ENCODE peak calls at places on chromosomes 5 and 9, in ten cellular contexts. A is chondrocyte, D is CD14-positive monocyte, C is GM20000, X is psoas muscle, K is progenitor cell of endocrine pancreas, Y is HFF-Myc, N is epithelial cell of esophagus, G is upper lobe of left lung, F is breast epithelium. Z is an unnamed sample.

GRCh38 chr9:86614871-86615849 is 260.9 kb upstream of the TUT7 start:
- DNase-seq in A (no peak), D (no peak), C (no peak), X (no peak), K (no peak), Y (no peak), N (peak; percentile 25), G (no peak), F (peak; percentile 57), Z (peak; percentile 95)

GRCh38 chr5:35990941-35991592 is at the start of gene UGT3A1:
- DNase-seq in A (no peak), D (no peak), C (no peak), X (no peak), K (peak; percentile 17), Y (no peak), N (no peak), G (no peak), F (no peak), Z (no peak)

GRCh38 chr9:14245901-14246525 is 67.9 kb downstream of the NFIB start:
- DNase-seq in A (no peak), D (no peak), C (no peak), X (no peak), K (no peak), Y (no peak), N (no peak), G (no peak), F (no peak), Z (no peak)

GRCh38 chr9:94560237-94560636 is 5.4 kb downstream of the PCAT7 start:
- DNase-seq in A (no peak), D (no peak), C (no peak), X (no peak), K (no peak), Y (no peak), N (no peak), G (no peak), F (no peak), Z (no peak)

GRCh38 chr5:28734396-28734795 is 1696.0 kb upstream of the CDH9 start:
- DNase-seq in A (no peak), D (no peak), C (no peak), X (no peak), K (no peak), Y (no peak), N (peak; percentile 93), G (no peak), F (no peak), Z (no peak)

GRCh38 chr5:134145779-134146581 is 30.8 kb downstream of the SKP1 start:
- DNase-seq in A (peak; percentile 48), D (no peak), C (peak; percentile 60), X (peak; percentile 78), K (peak; percentile 69), Y (peak; percentile 66), N (peak; percentile 80), G (peak; percentile 75), F (peak; percentile 77), Z (no peak)

GRCh38 chr5:172144931-172145869 is 42.8 kb downstream of the STK10 start:
- DNase-seq in A (no peak), D (no peak), C (no peak), X (no peak), K (no peak), Y (no peak), N (no peak), G (no peak), F (no peak), Z (no peak)

GRCh38 chr5:159609359-159609758 is 279.1 kb upstream of the IL12B start:
- DNase-seq in A (no peak), D (no peak), C (no peak), X (no peak), K (no peak), Y (no peak), N (no peak), G (no peak), F (no peak), Z (no peak)

DNA sequence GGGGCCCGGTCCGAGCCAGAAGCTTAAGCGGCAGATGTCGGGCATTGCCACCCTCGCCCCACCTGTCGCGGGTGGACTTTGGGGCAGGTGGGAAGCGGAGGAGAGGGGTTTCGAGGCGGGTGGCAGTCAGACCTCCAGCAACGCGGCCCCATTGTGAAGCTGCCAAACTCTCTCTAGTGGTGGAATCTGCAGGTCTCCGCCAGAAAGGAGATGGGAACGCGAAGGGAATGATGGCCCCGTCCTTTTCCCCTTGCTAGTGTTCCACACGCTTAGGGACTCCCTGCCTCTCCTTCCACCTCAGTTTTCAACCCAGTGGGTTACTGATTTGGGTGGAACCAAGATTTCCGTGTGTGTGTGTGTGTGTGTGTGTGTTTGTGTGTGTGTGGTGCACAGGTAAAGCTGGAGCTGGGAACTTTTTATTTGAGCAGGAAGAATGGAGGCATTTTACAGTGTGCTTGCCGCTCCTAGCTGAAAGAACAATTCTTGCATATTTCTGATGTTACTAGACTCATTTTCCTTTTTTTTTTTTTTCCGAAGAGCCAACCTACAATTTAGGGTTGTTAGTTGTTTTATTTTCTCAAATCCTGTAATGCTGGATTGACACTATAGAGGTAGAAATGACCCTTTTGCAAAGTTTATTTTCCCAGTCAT is 1.3 kb downstream of the MACIR start:
- DNase-seq in A (no peak), D (no peak), C (no peak), X (no peak), K (no peak), Y (no peak), N (peak; percentile 45), G (peak; percentile 26), F (no peak), Z (no peak)
- TF ChIP-seq CTCF in A (no peak), D (no peak), C (no peak), X (no peak), K (no peak), Y (no peak), N (peak; percentile 9), G (no peak), F (no peak), Z (no peak)

DNA sequence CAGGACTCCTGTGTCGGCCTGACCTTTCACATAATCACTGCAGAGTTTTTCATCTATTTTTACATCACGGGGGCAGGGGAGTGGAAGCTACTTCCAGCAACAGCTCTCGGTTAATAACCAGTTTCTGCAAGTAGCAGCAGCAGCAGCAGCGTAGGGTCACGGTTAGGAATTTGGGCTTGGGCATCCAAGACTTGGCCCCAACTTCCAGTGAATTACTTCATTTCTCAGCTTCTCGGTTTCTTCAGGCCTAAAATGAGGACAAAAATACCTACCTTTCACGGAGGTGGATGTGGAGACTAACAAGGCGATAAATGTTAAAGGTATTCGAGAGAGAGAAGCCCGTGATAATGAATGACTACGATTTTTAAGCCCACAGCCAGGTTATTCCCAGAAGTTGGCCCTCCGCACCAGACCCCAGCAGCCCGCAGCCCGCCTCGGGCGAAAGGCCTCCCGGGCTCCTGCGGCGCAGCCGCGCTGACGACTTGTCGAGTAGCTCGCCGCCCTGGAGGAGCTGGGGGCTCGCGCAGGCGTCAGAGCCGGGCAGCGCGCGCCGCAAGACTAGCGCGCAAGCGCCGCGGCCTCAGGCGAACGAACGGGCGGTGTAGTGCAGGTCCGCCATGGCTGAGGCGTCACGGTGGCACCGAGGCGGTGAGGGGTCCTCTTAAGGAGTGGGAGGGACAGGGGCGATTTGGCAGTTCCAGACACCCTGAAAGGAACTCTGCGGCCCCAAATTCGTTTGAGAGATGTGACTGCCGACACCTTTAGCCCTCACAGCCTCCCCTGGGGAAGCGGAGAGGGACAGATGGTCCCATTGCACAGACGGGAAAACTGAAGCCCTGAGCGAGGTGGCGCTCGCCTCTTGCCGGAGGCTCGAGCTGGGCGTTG is at the start of gene PKD2L2:
- DNase-seq in A (no peak), D (peak; percentile 83), C (peak; percentile 82), X (peak; percentile 84), K (no peak), Y (peak; percentile 20), N (peak; percentile 91), G (peak; percentile 85), F (peak; percentile 66), Z (peak; percentile 45)
- TF ChIP-seq CTCF in A (no peak), D (no peak), C (no peak), X (peak; percentile 12), K (no peak), Y (no peak), N (no peak), G (no peak), F (no peak), Z (no peak)

GRCh38 chr5:169003721-169004481 is 297.0 kb downstream of the SLIT3 start:
- DNase-seq in A (no peak), D (no peak), C (no peak), X (no peak), K (no peak), Y (no peak), N (no peak), G (no peak), F (no peak), Z (no peak)

GRCh38 chr5:169006206-169006605 is 294.7 kb downstream of the SLIT3 start:
- DNase-seq in A (no peak), D (no peak), C (no peak), X (no peak), K (no peak), Y (no peak), N (no peak), G (no peak), F (no peak), Z (no peak)

GRCh38 chr5:169004551-169004950 is 296.4 kb downstream of the SLIT3 start:
- DNase-seq in A (no peak), D (no peak), C (no peak), X (no peak), K (no peak), Y (no peak), N (no peak), G (no peak), F (no peak), Z (no peak)

GRCh38 chr5:169009171-169009570 is 291.8 kb downstream of the SLIT3 start:
- DNase-seq in A (no peak), D (no peak), C (no peak), X (no peak), K (no peak), Y (no peak), N (peak; percentile 16), G (no peak), F (no peak), Z (no peak)

GRCh38 chr5:169006878-169007790 is 293.8 kb downstream of the SLIT3 start:
- DNase-seq in A (no peak), D (no peak), C (no peak), X (no peak), K (no peak), Y (no peak), N (peak; percentile 77), G (no peak), F (no peak), Z (no peak)
- TF ChIP-seq CTCF in A (no peak), D (no peak), C (no peak), X (no peak), K (no peak), Y (no peak), N (no peak), G (no peak), F (no peak), Z (no peak)

DNA sequence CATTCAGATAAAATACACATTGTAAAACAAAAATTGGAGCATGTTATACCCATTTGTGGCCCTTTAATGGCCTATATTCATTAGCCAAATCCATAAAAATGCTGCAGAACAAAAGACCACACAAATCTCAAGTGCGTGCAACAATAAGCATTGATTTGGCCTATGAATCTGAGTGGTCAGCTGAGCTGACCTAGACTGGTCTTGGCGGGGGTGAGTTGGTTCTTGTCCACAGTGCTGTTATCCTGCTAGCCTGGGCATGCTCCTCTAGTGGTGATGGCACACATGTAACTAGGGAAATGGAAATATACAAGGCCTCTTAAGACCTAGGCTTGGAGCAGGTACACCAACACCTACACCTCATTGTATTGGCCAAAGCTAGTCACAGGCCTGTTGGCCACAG is 122.2 kb upstream of the TBCA start:
- DNase-seq in A (no peak), D (no peak), C (no peak), X (no peak), K (no peak), Y (no peak), N (no peak), G (no peak), F (no peak), Z (no peak)
- TF ChIP-seq CTCF in A (no peak), D (no peak), C (no peak), X (no peak), K (no peak), Y (no peak), N (no peak), G (no peak), F (no peak), Z (no peak)

GRCh38 chr5:175867587-175868347 is 3.6 kb upstream of the CPLX2 start:
- DNase-seq in A (no peak), D (no peak), C (no peak), X (no peak), K (no peak), Y (no peak), N (no peak), G (no peak), F (no peak), Z (no peak)
- TF ChIP-seq CTCF in A (peak; percentile 15), D (peak; percentile 20), C (no peak), X (no peak), K (peak; percentile 23), Y (peak; percentile 29), N (no peak), G (no peak), F (no peak), Z (no peak)